ENCODE peak calls at places on chromosomes 6 and 20, in four cellular contexts. A is HepG2, D is K562, K is GM12878. F is an unnamed sample.

GRCh38 chr6:130971504-130971903 is 91.5 kb downstream of the EPB41L2 start:
- DNase-seq in A (no peak), D (no peak), K (no peak), F (no peak)

GRCh38 chr6:2020909-2021308 is 224.5 kb downstream of the GMDS start:
- DNase-seq in A (no peak), D (no peak), K (no peak), F (peak; percentile 51)

GRCh38 chr6:134111062-134111677 is 58.7 kb upstream of the SLC2A12 start:
- DNase-seq in A (peak; percentile 82), D (peak; percentile 83), K (no peak), F (peak; percentile 88)

GRCh38 chr6:28980797-28981390 is 24.2 kb downstream of the ZNF311 start:
- DNase-seq in A (peak; percentile 100), D (peak; percentile 85), K (peak; percentile 11), F (peak; percentile 91)

GRCh38 chr20:3766832-3767433 is 620 bp downstream of the ADISSP start:
- DNase-seq in A (no peak), D (peak; percentile 41), K (no peak), F (peak; percentile 43)

GRCh38 chr20:13800728-13801134 is 15.9 kb downstream of the NDUFAF5 start:
- DNase-seq in A (peak; percentile 89), D (no peak), K (no peak), F (no peak)

GRCh38 chr6:28207244-28208179 is 17.6 kb upstream of the ZSCAN9 start:
- DNase-seq in A (no peak), D (no peak), K (no peak), F (peak; percentile 85)

GRCh38 chr6:31826793-31827285 is 699 bp upstream of the HSPA1B start:
- DNase-seq in A (no peak), D (peak; percentile 78), K (no peak), F (peak; percentile 83)

GRCh38 chr6:137492771-137493217 is 1.4 kb downstream of the OLIG3 start:
- DNase-seq in A (no peak), D (no peak), K (no peak), F (no peak)
- TF ChIP-seq EZH2 in A (no peak), D (no peak), K (no peak), F (peak; percentile 91)

GRCh38 chr6:143215363-143215762 is 154.7 kb downstream of the AIG1 start:
- DNase-seq in A (no peak), D (no peak), K (no peak), F (no peak)
- TF ChIP-seq JUNB in A (no peak), D (no peak), K (no peak), F (no peak)

DNA sequence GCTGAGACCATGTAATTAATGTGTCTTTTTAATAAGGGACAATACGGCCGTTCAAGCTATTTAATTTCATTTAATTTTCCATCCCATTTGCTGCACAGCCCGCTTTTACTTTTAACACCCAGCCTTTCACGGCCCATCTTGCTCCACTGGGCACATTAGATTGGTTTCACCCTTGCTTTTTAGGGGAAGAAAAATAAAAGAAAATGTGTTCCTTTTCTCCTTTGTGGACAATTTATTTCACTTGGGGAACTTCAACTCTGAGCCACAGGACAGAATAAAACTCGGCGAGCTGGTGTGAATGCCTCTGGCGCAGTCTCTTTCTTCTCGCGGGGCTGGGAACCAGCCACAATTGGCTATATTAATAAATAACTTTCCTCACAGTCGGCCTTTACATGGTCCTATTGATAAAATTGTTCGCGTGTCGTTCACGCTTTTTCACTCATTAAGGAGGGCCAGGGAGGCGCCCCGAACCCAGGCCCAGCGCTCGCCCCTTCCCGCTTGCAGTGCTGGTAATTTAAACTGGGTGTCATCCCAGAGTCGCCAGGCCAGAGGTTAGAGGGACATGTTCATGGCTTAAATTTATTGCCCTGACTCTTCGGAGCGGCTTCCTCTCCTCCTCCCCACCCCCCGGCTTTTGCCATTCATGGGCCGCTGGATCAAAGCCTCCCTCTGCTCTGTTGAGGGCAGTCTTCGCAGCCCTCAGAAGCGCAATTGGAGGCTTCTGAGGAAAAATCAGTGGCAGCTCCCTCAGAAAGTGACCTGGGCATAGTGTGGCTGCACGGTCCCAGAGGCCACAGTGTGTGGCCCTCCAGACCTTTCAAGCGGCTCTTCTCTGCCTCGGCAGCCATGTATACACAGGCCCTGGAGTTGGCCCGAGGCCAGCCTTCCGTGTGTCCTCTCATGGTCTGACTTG is 2.2 kb upstream of the PRDM13 start:
- DNase-seq in A (no peak), D (no peak), K (no peak), F (peak; percentile 61)
- TF ChIP-seq EZH2 in A (no peak), D (no peak), K (no peak), F (peak; percentile 94)

GRCh38 chr20:61815678-61816077 is 250.0 kb downstream of the TAF4 start:
- DNase-seq in A (no peak), D (no peak), K (no peak), F (no peak)
- TF ChIP-seq JUNB in A (no peak), D (no peak), K (no peak), F (no peak)

GRCh38 chr20:21704408-21705385 is 767 bp upstream of the PAX1 start:
- DNase-seq in A (no peak), D (no peak), K (no peak), F (peak; percentile 71)

GRCh38 chr20:21707999-21708737 is 2.7 kb downstream of the PAX1 start:
- DNase-seq in A (no peak), D (no peak), K (no peak), F (peak; percentile 36)

GRCh38 chr20:21707267-21707666 is 1.8 kb downstream of the PAX1 start:
- DNase-seq in A (no peak), D (no peak), K (no peak), F (no peak)

GRCh38 chr20:21705466-21706344 is at the start of gene PAX1:
- DNase-seq in A (no peak), D (no peak), K (no peak), F (peak; percentile 52)

GRCh38 chr20:21706345-21707195 is 1.1 kb downstream of the PAX1 start:
- DNase-seq in A (no peak), D (no peak), K (no peak), F (peak; percentile 62)
- TF ChIP-seq EZH2 in A (no peak), D (no peak), K (no peak), F (peak; percentile 90)

GRCh38 chr6:13812359-13812642 is 2.1 kb downstream of the MCUR1 start:
- DNase-seq in A (no peak), D (no peak), K (no peak), F (no peak)

GRCh38 chr6:13810688-13811446 is 3.5 kb downstream of the MCUR1 start:
- DNase-seq in A (no peak), D (no peak), K (no peak), F (no peak)

GRCh38 chr6:13813011-13813410 is 1.3 kb downstream of the MCUR1 start:
- DNase-seq in A (no peak), D (no peak), K (no peak), F (no peak)

GRCh38 chr6:13813621-13814175 is 659 bp downstream of the MCUR1 start:
- DNase-seq in A (peak; percentile 84), D (peak; percentile 76), K (no peak), F (peak; percentile 97)

GRCh38 chr6:13811627-13812358 is 2.6 kb downstream of the MCUR1 start:
- DNase-seq in A (no peak), D (no peak), K (no peak), F (peak; percentile 11)
- TF ChIP-seq JUNB in A (no peak), D (no peak), K (no peak), F (no peak)

GRCh38 chr6:99589290-99589672 is 17.4 kb upstream of the PRDM13 start:
- DNase-seq in A (no peak), D (no peak), K (no peak), F (peak; percentile 65)
- TF ChIP-seq EZH2 in A (no peak), D (no peak), K (no peak), F (no peak)

GRCh38 chr6:4180653-4181255 is 45.4 kb upstream of the ECI2 start:
- DNase-seq in A (peak; percentile 36), D (peak; percentile 62), K (no peak), F (peak; percentile 78)
- TF ChIP-seq JUNB in A (no peak), D (no peak), K (no peak), F (no peak)

GRCh38 chr6:149636116-149636515 is 12.4 kb downstream of the KATNA1 start:
- DNase-seq in A (no peak), D (no peak), K (no peak), F (peak; percentile 41)
- TF ChIP-seq EZH2 in A (no peak), D (no peak), K (no peak), F (no peak)

DNA sequence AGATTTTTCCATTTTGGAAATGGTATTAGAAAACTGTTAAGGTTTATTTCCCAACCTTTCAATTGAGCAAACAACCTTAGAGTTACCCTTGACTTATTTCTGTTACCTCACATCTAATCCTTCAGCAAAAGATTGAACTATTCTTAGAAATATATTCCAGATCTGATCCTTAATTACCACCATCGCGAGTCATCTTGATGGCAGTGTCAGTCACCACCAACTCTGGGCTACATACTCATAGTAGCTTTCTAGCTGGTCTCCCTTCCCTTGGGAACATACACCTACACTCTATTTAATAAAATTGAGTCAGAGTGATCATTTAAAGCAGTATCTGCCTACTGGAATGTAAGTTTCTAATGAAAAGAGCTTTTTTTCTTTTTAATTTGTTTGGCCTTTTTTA is 308.2 kb downstream of the EYS start:
- DNase-seq in A (no peak), D (no peak), K (no peak), F (no peak)
- TF ChIP-seq JUNB in A (no peak), D (no peak), K (no peak), F (no peak)